ENCODE peak calls at places on chromosomes 4 and X, in six cellular contexts. J is NB4, T is brain microvascular endothelial cell, B is neural progenitor cell, O is cardiac fibroblast, X is cardiac muscle cell. F is an unnamed sample.

GRCh38 chr4:185711764-185712163 is 100.2 kb downstream of the SORBS2 start:
- DNase-seq in J (no peak), T (peak), B (no peak), O (peak), X (peak), F (no peak)

GRCh38 chr4:82611982-82612381 is 50.2 kb upstream of the TMEM150C start:
- DNase-seq in J (no peak), T (no peak), B (no peak), O (no peak), X (no peak), F (no peak)

GRCh38 chrX:8988456-8988855 is 45.5 kb downstream of the FAM9B start:
- DNase-seq in J (peak), T (peak), B (peak), O (peak), X (peak), F (no peak)

GRCh38 chr4:17352357-17352756 is 159.5 kb downstream of the QDPR start:
- DNase-seq in J (no peak), T (no peak), B (no peak), O (no peak), X (no peak), F (no peak)

GRCh38 chr4:109251396-109251795 is 51.1 kb downstream of the COL25A1 start:
- DNase-seq in J (no peak), T (no peak), B (no peak), O (no peak), X (no peak), F (no peak)

GRCh38 chrX:39149761-39150160 is 348.5 kb downstream of the MID1IP1 start:
- DNase-seq in J (peak), T (peak), B (peak), O (peak), X (peak), F (no peak)

GRCh38 chrX:11416600-11416999 is 123.4 kb downstream of the AMELX start:
- DNase-seq in J (no peak), T (no peak), B (no peak), O (no peak), X (no peak), F (no peak)

GRCh38 chrX:6989858-6990257 is 157.7 kb upstream of the STS start:
- DNase-seq in J (no peak), T (no peak), B (no peak), O (no peak), X (no peak), F (no peak)

GRCh38 chr4:122673252-122673651 is 52.4 kb upstream of the IL21 start:
- DNase-seq in J (no peak), T (no peak), B (peak), O (no peak), X (peak), F (no peak)

GRCh38 chr4:118586357-118586790 is 98.8 kb upstream of the METTL14 start:
- DNase-seq in J (peak), T (no peak), B (no peak), O (no peak), X (no peak), F (no peak)

GRCh38 chr4:73867783-73868182 is 1.4 kb upstream of the CXCL1 start:
- DNase-seq in J (no peak), T (no peak), B (no peak), O (peak), X (no peak), F (no peak)

GRCh38 chr4:37561803-37562207 is 124.4 kb downstream of the RELL1 start:
- DNase-seq in J (no peak), T (peak), B (no peak), O (peak), X (peak), F (peak)

GRCh38 chr4:151567056-151567455 is 158.1 kb downstream of the FHIP1A start:
- DNase-seq in J (peak), T (no peak), B (no peak), O (no peak), X (no peak), F (no peak)

DNA sequence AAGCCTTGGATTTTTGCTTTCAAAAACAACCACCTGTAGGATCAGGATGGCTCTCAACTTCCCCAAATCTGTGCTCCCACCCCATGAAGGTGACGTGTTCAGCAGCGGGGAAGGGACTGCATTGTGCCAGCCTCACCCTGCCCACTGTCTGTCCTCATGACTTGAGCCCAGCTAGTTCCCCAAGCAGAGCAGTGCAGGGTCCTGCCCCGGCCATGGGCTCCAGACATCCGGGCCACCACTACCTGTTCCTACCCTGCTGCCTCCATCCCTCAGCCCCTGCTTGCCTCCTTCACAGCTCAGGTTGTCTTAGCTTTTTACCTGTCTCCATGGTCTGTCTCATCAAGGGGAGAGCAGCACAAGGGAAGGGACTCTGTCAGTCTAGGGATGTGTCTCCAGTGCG is 11.4 kb upstream of the MAP9 start:
- DNase-seq in J (no peak), T (no peak), B (no peak), O (no peak), X (no peak), F (no peak)
- TF ChIP-seq CTCF in J (no peak), T (no peak), B (no peak), O (no peak), X (no peak), F (no peak)

GRCh38 chrX:20547649-20548051 is 280.9 kb upstream of the RPS6KA3 start:
- DNase-seq in J (peak), T (peak), B (no peak), O (peak), X (peak), F (peak)
- H3K4me3 ChIP-seq in J (no peak), T (no peak), B (no peak), O (no peak), X (no peak), F (no peak)

DNA sequence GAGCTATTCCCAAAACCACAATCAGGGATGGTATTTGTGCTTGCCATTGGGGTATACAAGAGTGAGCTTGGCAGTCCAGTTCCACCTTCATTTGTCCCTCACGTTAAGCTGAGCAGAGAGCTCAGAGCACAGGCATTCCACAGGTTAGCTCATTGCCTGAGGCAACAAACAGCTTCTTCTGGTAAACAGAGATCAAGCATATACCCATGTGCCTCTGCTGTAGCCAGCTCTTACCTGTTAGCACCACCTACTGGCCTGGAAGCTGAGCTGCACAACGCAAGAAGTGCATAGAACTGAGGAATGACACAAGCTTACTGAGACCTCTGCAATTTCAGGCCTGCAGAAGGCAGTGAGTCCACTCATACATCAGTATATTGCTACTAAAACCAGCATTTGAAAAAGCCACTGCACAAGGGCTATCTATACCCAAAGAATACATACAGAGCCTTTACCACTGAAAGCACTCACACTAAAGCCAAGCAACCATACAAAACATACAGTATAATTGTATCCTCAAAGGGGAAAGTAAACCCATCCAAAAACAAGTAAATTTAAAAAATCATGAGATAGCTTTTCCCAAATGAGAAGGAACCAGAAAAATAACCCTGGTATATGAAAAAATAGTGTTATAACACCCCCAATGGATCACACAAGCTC is 258.3 kb upstream of the GABRA2 start:
- DNase-seq in J (peak), T (no peak), B (peak), O (peak), X (peak), F (peak)
- TF ChIP-seq CTCF in J (peak), T (peak), B (peak), O (peak), X (peak), F (peak)

GRCh38 chr4:156998500-156999174 is 27.0 kb upstream of the PDGFC start:
- DNase-seq in J (no peak), T (no peak), B (no peak), O (no peak), X (no peak), F (no peak)
- H3K4me3 ChIP-seq in J (no peak), T (no peak), B (no peak), O (no peak), X (no peak), F (no peak)

DNA sequence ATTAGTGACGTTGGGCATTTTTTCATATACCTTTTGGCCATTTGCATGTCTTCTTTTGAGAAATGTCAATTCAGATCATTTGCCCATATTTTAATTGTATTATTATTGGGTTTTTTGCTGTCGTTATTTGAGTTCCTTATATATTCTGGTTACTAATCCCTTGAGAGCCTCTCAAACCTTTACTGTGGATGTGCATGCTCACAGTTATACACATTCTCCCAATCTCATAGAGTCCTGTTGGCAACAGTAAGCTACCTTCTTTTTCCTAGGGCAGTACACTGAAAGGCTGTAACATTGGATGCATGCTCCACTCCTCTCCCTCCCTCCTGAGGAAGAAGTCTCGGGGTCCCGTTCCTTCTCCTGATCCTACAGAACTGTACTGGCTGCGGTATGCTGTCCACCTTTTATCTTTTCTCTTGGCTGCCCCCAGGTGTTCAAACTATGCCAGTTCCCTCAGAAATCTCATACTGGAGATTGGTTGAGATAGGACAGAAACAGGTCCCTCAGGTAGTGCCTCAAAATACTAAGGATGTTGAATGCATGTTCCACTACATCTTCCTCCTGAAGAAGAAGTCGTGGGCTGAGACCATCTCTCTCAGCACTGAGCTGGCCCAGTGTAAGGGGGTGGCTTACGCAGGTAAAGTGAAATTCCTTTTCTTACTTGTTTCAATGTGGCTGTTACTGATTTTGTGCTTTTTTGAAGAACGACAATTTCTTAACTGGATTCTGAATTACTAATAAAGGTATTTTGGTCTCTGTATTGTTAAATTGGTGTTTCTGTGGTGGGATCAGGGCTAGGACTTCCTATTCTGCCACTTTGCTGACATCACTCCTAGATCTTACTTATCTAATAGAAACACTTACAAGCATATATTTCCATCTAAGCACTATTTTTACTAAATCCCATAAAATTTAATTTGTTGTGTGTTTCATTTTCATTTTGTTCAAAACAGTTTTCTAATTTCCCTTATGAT is 145.4 kb upstream of the HUWE1 start:
- DNase-seq in J (peak), T (peak), B (peak), O (peak), X (peak), F (no peak)
- TF ChIP-seq CTCF in J (peak), T (peak), B (peak), O (peak), X (peak), F (peak)

DNA sequence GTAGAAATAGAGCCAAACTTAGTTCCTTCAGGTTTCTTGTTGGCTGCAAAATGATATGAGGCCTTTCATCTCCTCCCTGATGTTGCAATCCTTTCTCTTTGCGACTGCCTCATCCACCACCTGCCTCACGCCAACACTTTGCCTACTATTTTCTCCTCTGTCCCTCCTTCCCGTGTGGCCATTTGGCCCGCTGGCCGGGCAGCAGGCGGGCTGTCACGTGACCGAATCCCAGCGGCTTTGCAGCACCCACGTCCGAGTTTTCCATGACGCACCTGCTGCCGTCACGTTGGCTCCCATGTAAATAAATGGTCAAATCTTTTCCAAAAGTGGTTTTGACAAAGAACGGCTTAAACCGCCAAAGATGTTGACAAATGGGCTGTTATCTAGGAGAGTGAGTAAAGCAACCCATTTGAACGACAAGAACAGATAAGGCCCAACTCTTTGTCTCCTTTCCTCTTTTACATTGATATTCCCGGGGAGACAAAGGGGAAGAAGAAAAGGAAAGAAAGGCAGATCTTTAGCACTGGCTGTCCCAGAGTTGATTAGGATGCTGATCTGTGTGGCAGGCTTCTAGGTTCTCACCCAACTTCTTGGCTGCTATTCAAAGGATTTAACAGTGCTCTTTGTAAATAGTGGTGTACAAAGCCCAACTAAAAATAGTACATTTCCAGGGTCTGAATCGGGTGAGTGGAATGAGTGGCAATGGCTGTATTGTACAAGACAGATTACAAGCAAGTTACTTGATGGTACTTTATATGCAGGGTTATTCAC is 174.2 kb upstream of the JADE1 start:
- DNase-seq in J (no peak), T (no peak), B (peak), O (peak), X (peak), F (no peak)
- H3K4me3 ChIP-seq in J (no peak), T (no peak), B (no peak), O (no peak), X (no peak), F (no peak)

GRCh38 chrX:122113376-122113775 is 1066.0 kb downstream of the GLUD2 start:
- DNase-seq in J (peak), T (no peak), B (no peak), O (no peak), X (no peak), F (no peak)
- TF ChIP-seq CTCF in J (no peak), T (no peak), B (no peak), O (no peak), X (no peak), F (no peak)

DNA sequence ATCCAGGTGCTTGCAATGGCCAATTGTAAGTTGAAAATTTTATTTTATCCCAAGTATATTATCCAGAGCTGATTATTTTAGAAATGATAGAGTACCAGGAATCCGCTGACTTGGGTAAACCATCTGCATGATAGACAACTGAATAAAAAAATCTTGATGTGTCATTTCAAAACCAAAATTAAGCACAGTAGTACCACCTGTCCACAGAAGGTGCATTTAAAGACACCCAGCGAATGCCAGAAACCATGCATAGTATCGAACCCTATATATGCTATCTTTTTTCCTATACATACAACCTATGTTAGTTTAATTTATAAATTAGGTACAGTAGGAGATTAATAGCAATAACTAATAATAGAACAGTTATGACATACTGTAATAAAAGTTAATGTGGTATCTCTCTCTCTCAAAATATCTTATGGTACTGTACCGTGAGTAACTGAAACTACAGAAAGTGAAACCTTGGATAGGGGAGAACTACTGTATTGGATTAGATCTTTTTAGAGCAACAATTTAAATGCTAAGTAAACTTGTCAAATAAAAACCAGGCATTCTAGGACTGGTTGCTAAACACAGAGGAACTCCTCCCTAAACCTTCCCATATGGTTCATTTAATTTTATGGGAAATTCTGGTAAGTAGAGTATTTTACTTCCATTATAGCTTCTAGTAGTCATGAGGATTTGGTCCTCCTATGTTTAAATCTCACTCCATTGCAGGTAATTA is 6.3 kb downstream of the NEIL3 start:
- DNase-seq in J (no peak), T (no peak), B (no peak), O (no peak), X (no peak), F (no peak)
- H3K4me3 ChIP-seq in J (peak), T (no peak), B (no peak), O (no peak), X (no peak), F (no peak)

DNA sequence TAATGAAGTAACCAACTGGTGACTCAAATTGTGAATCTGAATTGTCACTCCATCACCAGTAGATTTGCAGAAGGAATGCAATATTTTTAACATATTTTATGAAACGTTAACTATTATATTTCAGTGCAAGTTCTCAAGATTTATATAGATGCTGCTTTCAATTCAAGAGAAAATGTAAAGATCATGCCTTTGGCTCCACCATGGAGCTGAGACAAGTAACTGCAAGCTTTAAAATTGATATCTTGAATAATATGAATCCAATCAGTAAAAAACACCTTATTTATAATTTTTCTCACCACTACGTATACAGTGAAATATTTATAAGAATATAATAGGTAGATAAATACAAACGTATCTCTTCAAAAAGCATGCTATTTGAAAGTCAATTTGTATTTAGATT is 27.8 kb upstream of the GALNTL6 start:
- DNase-seq in J (no peak), T (no peak), B (no peak), O (no peak), X (no peak), F (no peak)
- TF ChIP-seq CTCF in J (no peak), T (no peak), B (no peak), O (no peak), X (no peak), F (no peak)

F was measured in astrocyte of the cerebellum.